ENCODE peak calls at places on chromosomes 4 and X, in six cellular contexts. C is activated effector memory CD4-positive, alpha-beta T cell treated with Interleukin-2 at 50 U/mL for 16 hours; W is mammary epithelial cell; H is putamen; X is T-helper 17 cell; Z is GM12865. S is an unnamed sample.

GRCh38 chrX:50470103-50471031 is at the start of gene DGKK:
- DNase-seq in Z (no peak), W (no peak), C (no peak), X (no peak), H (no peak), S (no peak)

GRCh38 chrX:32448320-32448719 is 763.0 kb downstream of the DMD start:
- DNase-seq in C (no peak), X (no peak), Z (peak; percentile 52), W (no peak), H (no peak), S (no peak)

GRCh38 chr4:154044118-154044517 is 255.2 kb upstream of the SFRP2 start:
- DNase-seq in H (no peak), X (no peak), C (no peak), W (peak; percentile 12), Z (no peak), S (no peak)

GRCh38 chr4:157804169-157804543 is 368.7 kb downstream of the GASK1B start:
- DNase-seq in X (no peak), H (no peak), W (no peak), C (no peak), Z (no peak), S (no peak)

GRCh38 chr4:45629717-45630116 is 494.1 kb downstream of the GABRG1 start:
- DNase-seq in X (no peak), W (no peak), C (no peak), Z (no peak), H (peak; percentile 22), S (no peak)

GRCh38 chrX:82320554-82320953 is 1118.7 kb downstream of the SH3BGRL start:
- DNase-seq in W (no peak), C (no peak), H (no peak), X (no peak), Z (no peak), S (no peak)

GRCh38 chr4:1048781-1049590 is 37.6 kb downstream of the FGFRL1 start:
- DNase-seq in Z (no peak), X (no peak), H (no peak), W (no peak), C (no peak), S (peak; percentile 15)

GRCh38 chrX:71667328-71668247 is at the start of gene LOC101059915:
- DNase-seq in Z (no peak), H (no peak), X (no peak), W (no peak), C (no peak), S (no peak)

GRCh38 chr4:7044415-7044930 is 1.3 kb downstream of the TADA2B start:
- DNase-seq in X (no peak), Z (peak; percentile 31), H (no peak), C (no peak), W (no peak), S (no peak)

GRCh38 chrX:19893722-19894121 is 6.3 kb upstream of the SH3KBP1 start:
- DNase-seq in X (no peak), W (no peak), C (no peak), H (no peak), Z (no peak), S (no peak)

GRCh38 chrX:126820700-126821420 is 1.3 kb downstream of the PRR32 start:
- DNase-seq in W (no peak), X (no peak), H (no peak), C (no peak), Z (no peak), S (no peak)

GRCh38 chrX:40152706-40153334 is 55.1 kb upstream of the BCOR start:
- DNase-seq in W (no peak), Z (no peak), X (no peak), C (no peak), H (peak; percentile 64), S (no peak)

GRCh38 chrX:119870626-119871131 is 854 bp downstream of the RNF113A start:
- DNase-seq in X (no peak), W (peak; percentile 3), H (no peak), Z (peak; percentile 50), C (peak; percentile 15), S (peak; percentile 14)

GRCh38 chrX:24877854-24878650 is 137.7 kb downstream of the ARX start:
- DNase-seq in X (no peak), W (no peak), C (no peak), Z (peak; percentile 6), H (no peak), S (no peak)

GRCh38 chrX:40009890-40010289 is 87.9 kb downstream of the BCOR start:
- DNase-seq in Z (peak; percentile 28), H (no peak), C (no peak), W (no peak), X (no peak), S (no peak)

GRCh38 chr4:54109226-54110018 is 9.5 kb downstream of the GSX2 start:
- DNase-seq in H (no peak), W (no peak), X (no peak), C (no peak), Z (no peak), S (no peak)

GRCh38 chrX:66677430-66677829 is 38.6 kb upstream of the EDA2R start:
- DNase-seq in Z (no peak), X (no peak), W (peak; percentile 8), H (no peak), C (no peak), S (no peak)

GRCh38 chrX:45157647-45158046 is 43.0 kb downstream of the DIPK2B start:
- DNase-seq in W (no peak), X (no peak), C (no peak), Z (no peak), H (no peak), S (no peak)

GRCh38 chr4:173167793-173168395 is 717 bp upstream of the GALNT7 start:
- DNase-seq in X (no peak), W (no peak), Z (peak; percentile 77), C (peak; percentile 7), H (peak; percentile 47), S (peak; percentile 28)

GRCh38 chr4:24764305-24764704 is 31.1 kb upstream of the SOD3 start:
- DNase-seq in C (no peak), X (no peak), H (no peak), W (peak; percentile 67), Z (no peak), S (no peak)

GRCh38 chr4:39637572-39638357 is 900 bp downstream of the SMIM14 start:
- DNase-seq in Z (peak; percentile 46), H (peak; percentile 53), X (no peak), C (peak; percentile 11), W (peak; percentile 64), S (no peak)

GRCh38 chr4:138090145-138090917 is 151.8 kb downstream of the SLC7A11 start:
- DNase-seq in H (peak; percentile 72), X (no peak), C (no peak), Z (peak; percentile 67), W (peak; percentile 75), S (no peak)